ENCODE peak calls at places on chromosomes 11 and 22, in nine cellular contexts. One of them, this sample, is unnamed.

GRCh38 chr11:109862808-109863207 is 230.4 kb upstream of the ZC3H12C start:
- DNase-seq in pancreas: no peak
- DNase-seq in fibroblast of lung: peak; percentile 55
- DNase-seq in GM12865: no peak
- DNase-seq in nephron progenitor cell: no peak
- DNase-seq in AG04449: no peak
- DNase-seq in GM13977: no peak
- DNase-seq in sigmoid colon: no peak
- DNase-seq in GM23338: no peak
- DNase-seq in this sample: no peak

GRCh38 chr11:6297831-6298230 is 22.5 kb downstream of the CAVIN3 start:
- DNase-seq in pancreas: no peak
- DNase-seq in fibroblast of lung: no peak
- DNase-seq in GM12865: no peak
- DNase-seq in nephron progenitor cell: no peak
- DNase-seq in AG04449: no peak
- DNase-seq in GM13977: no peak
- DNase-seq in sigmoid colon: no peak
- DNase-seq in GM23338: no peak
- DNase-seq in this sample: no peak

GRCh38 chr11:130103296-130103814 is 33.7 kb downstream of the APLP2 start:
- DNase-seq in pancreas: no peak
- DNase-seq in fibroblast of lung: peak; percentile 99
- DNase-seq in GM12865: no peak
- DNase-seq in nephron progenitor cell: no peak
- DNase-seq in AG04449: peak; percentile 88
- DNase-seq in GM13977: no peak
- DNase-seq in sigmoid colon: no peak
- DNase-seq in GM23338: no peak
- DNase-seq in this sample: peak; percentile 99

GRCh38 chr11:111691176-111691575 is 75.0 kb downstream of the PPP2R1B start:
- DNase-seq in pancreas: no peak
- DNase-seq in fibroblast of lung: no peak
- DNase-seq in GM12865: no peak
- DNase-seq in nephron progenitor cell: no peak
- DNase-seq in AG04449: no peak
- DNase-seq in GM13977: no peak
- DNase-seq in sigmoid colon: no peak
- DNase-seq in GM23338: no peak
- DNase-seq in this sample: no peak

GRCh38 chr11:58637367-58637766 is 14.9 kb downstream of the CNTF start:
- DNase-seq in pancreas: no peak
- DNase-seq in fibroblast of lung: no peak
- DNase-seq in GM12865: no peak
- DNase-seq in nephron progenitor cell: no peak
- DNase-seq in AG04449: no peak
- DNase-seq in GM13977: no peak
- DNase-seq in sigmoid colon: no peak
- DNase-seq in GM23338: no peak
- DNase-seq in this sample: no peak

GRCh38 chr11:119509969-119510401 is 87.0 kb upstream of the THY1 start:
- DNase-seq in pancreas: no peak
- DNase-seq in fibroblast of lung: peak; percentile 95
- DNase-seq in GM12865: peak; percentile 87
- DNase-seq in nephron progenitor cell: no peak
- DNase-seq in AG04449: peak; percentile 54
- DNase-seq in GM13977: peak; percentile 78
- DNase-seq in sigmoid colon: peak; percentile 82
- DNase-seq in GM23338: no peak
- DNase-seq in this sample: peak; percentile 83

GRCh38 chr11:2694995-2695939 is 4.5 kb downstream of the KCNQ1OT1 start:
- DNase-seq in pancreas: no peak
- DNase-seq in fibroblast of lung: no peak
- DNase-seq in GM12865: no peak
- DNase-seq in nephron progenitor cell: no peak
- DNase-seq in AG04449: no peak
- DNase-seq in GM13977: no peak
- DNase-seq in sigmoid colon: peak; percentile 28
- DNase-seq in GM23338: no peak
- DNase-seq in this sample: no peak

GRCh38 chr11:109971184-109971523 is 122.0 kb upstream of the ZC3H12C start:
- DNase-seq in pancreas: no peak
- DNase-seq in fibroblast of lung: peak; percentile 76
- DNase-seq in GM12865: peak; percentile 45
- DNase-seq in nephron progenitor cell: no peak
- DNase-seq in AG04449: peak; percentile 14
- DNase-seq in GM13977: no peak
- DNase-seq in sigmoid colon: no peak
- DNase-seq in GM23338: peak; percentile 20
- DNase-seq in this sample: peak; percentile 29

GRCh38 chr22:33111491-33111890 is 53.3 kb upstream of the SYN3 start:
- DNase-seq in pancreas: no peak
- DNase-seq in fibroblast of lung: no peak
- DNase-seq in GM12865: peak; percentile 9
- DNase-seq in nephron progenitor cell: no peak
- DNase-seq in AG04449: no peak
- DNase-seq in GM13977: no peak
- DNase-seq in sigmoid colon: no peak
- DNase-seq in GM23338: peak; percentile 35
- DNase-seq in this sample: no peak

GRCh38 chr11:45482331-45482730 is 183.1 kb downstream of the CHST1 start:
- DNase-seq in pancreas: no peak
- DNase-seq in fibroblast of lung: no peak
- DNase-seq in GM12865: no peak
- DNase-seq in nephron progenitor cell: no peak
- DNase-seq in AG04449: no peak
- DNase-seq in GM13977: no peak
- DNase-seq in sigmoid colon: peak; percentile 19
- DNase-seq in GM23338: no peak
- DNase-seq in this sample: no peak

GRCh38 chr11:45483361-45483760 is 182.1 kb downstream of the CHST1 start:
- DNase-seq in pancreas: no peak
- DNase-seq in fibroblast of lung: no peak
- DNase-seq in GM12865: no peak
- DNase-seq in nephron progenitor cell: no peak
- DNase-seq in AG04449: no peak
- DNase-seq in GM13977: no peak
- DNase-seq in sigmoid colon: peak; percentile 35
- DNase-seq in GM23338: no peak
- DNase-seq in this sample: no peak

GRCh38 chr11:45486461-45486860 is 179.0 kb downstream of the CHST1 start:
- DNase-seq in pancreas: no peak
- DNase-seq in fibroblast of lung: no peak
- DNase-seq in GM12865: no peak
- DNase-seq in nephron progenitor cell: no peak
- DNase-seq in AG04449: no peak
- DNase-seq in GM13977: no peak
- DNase-seq in sigmoid colon: peak; percentile 53
- DNase-seq in GM23338: no peak
- DNase-seq in this sample: no peak

GRCh38 chr11:45484326-45484725 is 181.1 kb downstream of the CHST1 start:
- DNase-seq in pancreas: no peak
- DNase-seq in fibroblast of lung: no peak
- DNase-seq in GM12865: no peak
- DNase-seq in nephron progenitor cell: no peak
- DNase-seq in AG04449: no peak
- DNase-seq in GM13977: no peak
- DNase-seq in sigmoid colon: peak; percentile 40
- DNase-seq in GM23338: no peak
- DNase-seq in this sample: no peak

GRCh38 chr11:45485070-45485716 is 180.2 kb downstream of the CHST1 start:
- DNase-seq in pancreas: no peak
- DNase-seq in fibroblast of lung: no peak
- DNase-seq in GM12865: no peak
- DNase-seq in nephron progenitor cell: no peak
- DNase-seq in AG04449: no peak
- DNase-seq in GM13977: no peak
- DNase-seq in sigmoid colon: peak; percentile 28
- DNase-seq in GM23338: peak; percentile 30
- DNase-seq in this sample: no peak
- TF ChIP-seq CTCF in pancreas: no peak
- TF ChIP-seq CTCF in fibroblast of lung: no peak
- TF ChIP-seq CTCF in GM12865: no peak
- TF ChIP-seq CTCF in nephron progenitor cell: no peak
- TF ChIP-seq CTCF in AG04449: no peak
- TF ChIP-seq CTCF in GM13977: no peak
- TF ChIP-seq CTCF in sigmoid colon: no peak
- TF ChIP-seq CTCF in GM23338: no peak
- TF ChIP-seq CTCF in this sample: peak; percentile 15

GRCh38 chr11:4467043-4467442 is 15.4 kb upstream of the OR52K1 start:
- DNase-seq in pancreas: no peak
- DNase-seq in fibroblast of lung: no peak
- DNase-seq in GM12865: no peak
- DNase-seq in nephron progenitor cell: no peak
- DNase-seq in AG04449: no peak
- DNase-seq in GM13977: no peak
- DNase-seq in sigmoid colon: no peak
- DNase-seq in GM23338: no peak
- DNase-seq in this sample: no peak

GRCh38 chr11:4465411-4465810 is 16.3 kb downstream of the OR52K2 start:
- DNase-seq in pancreas: no peak
- DNase-seq in fibroblast of lung: no peak
- DNase-seq in GM12865: no peak
- DNase-seq in nephron progenitor cell: no peak
- DNase-seq in AG04449: no peak
- DNase-seq in GM13977: no peak
- DNase-seq in sigmoid colon: no peak
- DNase-seq in GM23338: no peak
- DNase-seq in this sample: no peak

GRCh38 chr11:4467811-4468606 is 14.4 kb upstream of the OR52K1 start:
- DNase-seq in pancreas: no peak
- DNase-seq in fibroblast of lung: no peak
- DNase-seq in GM12865: no peak
- DNase-seq in nephron progenitor cell: no peak
- DNase-seq in AG04449: no peak
- DNase-seq in GM13977: no peak
- DNase-seq in sigmoid colon: no peak
- DNase-seq in GM23338: no peak
- DNase-seq in this sample: no peak

GRCh38 chr11:4466168-4466891 is 16.1 kb upstream of the OR52K1 start:
- DNase-seq in pancreas: no peak
- DNase-seq in fibroblast of lung: no peak
- DNase-seq in GM12865: no peak
- DNase-seq in nephron progenitor cell: no peak
- DNase-seq in AG04449: no peak
- DNase-seq in GM13977: no peak
- DNase-seq in sigmoid colon: no peak
- DNase-seq in GM23338: peak; percentile 32
- DNase-seq in this sample: no peak

DNA sequence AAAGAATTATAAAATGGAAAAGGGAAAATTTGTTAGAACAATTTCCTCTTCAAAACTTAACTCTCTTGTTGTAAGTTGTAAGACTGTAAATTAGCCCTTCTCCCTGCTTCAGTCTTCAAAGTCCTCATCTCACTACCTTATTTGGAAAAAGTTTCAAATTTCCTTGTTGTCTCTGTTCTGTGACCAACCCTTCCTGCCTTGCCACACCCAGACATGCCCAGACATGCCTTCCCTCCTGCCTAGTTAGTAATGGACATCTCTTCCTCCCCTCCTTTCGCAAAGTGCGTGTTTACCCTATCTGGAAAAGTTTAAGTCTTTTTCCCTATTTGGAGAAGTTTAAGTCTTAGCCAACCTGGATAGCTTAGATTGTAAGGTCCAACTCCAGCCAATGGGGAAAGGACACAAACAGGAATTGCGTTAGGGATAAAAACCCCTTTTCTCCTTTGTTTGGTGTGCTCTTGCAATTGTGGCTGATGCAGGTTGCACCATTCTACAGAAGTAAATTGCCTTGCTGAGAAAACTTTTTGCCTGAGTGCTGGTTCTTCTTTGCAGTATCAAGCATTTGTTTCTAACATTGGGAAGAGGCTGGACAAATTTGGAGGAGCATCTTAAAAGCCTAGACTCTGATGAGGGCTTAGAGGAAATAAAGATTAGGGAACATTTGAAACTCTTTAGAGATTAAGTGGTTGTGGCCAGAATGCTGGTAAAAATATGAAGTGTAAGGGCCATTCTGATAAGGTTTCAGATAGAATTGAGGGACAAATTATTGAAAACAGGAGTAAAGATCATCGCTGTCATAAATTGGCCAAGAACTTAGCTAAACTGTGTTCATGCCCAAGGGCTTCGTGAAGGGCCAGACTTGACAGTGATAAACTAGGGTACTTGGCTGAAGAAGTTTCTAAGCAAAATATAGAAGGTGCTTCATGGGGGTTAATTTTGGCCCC is 15.4 kb downstream of the OR52K2 start:
- DNase-seq in pancreas: no peak
- DNase-seq in fibroblast of lung: peak; percentile 2
- DNase-seq in GM12865: no peak
- DNase-seq in nephron progenitor cell: no peak
- DNase-seq in AG04449: no peak
- DNase-seq in GM13977: no peak
- DNase-seq in sigmoid colon: no peak
- DNase-seq in GM23338: peak; percentile 17
- DNase-seq in this sample: no peak
- TF ChIP-seq CTCF in pancreas: no peak
- TF ChIP-seq CTCF in fibroblast of lung: no peak
- TF ChIP-seq CTCF in GM12865: no peak
- TF ChIP-seq CTCF in nephron progenitor cell: no peak
- TF ChIP-seq CTCF in AG04449: no peak
- TF ChIP-seq CTCF in GM13977: no peak
- TF ChIP-seq CTCF in sigmoid colon: no peak
- TF ChIP-seq CTCF in GM23338: no peak
- TF ChIP-seq CTCF in this sample: no peak

DNA sequence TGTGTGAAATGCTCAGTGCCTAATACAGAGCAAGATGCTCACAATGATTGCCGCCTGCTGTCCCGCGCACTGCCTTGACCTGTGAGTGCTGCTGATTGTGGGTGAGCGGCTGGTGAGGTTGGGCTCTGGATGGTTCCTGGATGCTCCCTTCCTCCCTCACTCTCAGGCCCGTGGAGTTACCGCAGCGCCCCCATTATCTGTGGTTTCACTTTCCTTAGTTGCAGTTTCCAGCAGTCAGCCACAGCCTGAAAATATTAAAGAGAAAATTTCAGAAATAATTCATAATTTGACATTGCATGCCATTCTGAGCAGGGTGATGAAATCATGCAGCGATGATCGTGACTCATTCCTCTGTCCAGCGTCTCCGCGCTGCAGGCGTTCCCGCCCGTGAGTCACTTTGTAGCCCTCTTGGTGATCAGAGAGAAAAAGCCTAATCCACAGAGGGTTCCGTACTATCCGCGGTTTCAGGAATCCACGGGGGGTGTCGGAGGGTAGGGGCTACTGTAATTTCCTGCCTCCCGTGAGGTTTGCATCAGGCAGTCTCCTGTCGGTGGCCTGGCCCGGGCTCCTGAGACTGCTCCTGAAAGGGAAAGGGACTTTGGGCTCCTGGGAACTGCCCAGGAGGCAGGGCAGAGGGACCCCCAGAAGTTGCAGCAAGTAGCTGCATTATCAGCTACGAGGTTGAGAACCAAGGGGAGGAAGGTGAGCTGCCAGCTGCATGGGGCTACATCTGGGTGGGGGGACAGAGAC is 10.6 kb downstream of the RPL3 start:
- DNase-seq in pancreas: no peak
- DNase-seq in fibroblast of lung: peak; percentile 90
- DNase-seq in GM12865: no peak
- DNase-seq in nephron progenitor cell: no peak
- DNase-seq in AG04449: peak; percentile 75
- DNase-seq in GM13977: no peak
- DNase-seq in sigmoid colon: peak; percentile 89
- DNase-seq in GM23338: peak; percentile 48
- DNase-seq in this sample: peak; percentile 90
- TF ChIP-seq CTCF in pancreas: no peak
- TF ChIP-seq CTCF in fibroblast of lung: peak; percentile 51
- TF ChIP-seq CTCF in GM12865: no peak
- TF ChIP-seq CTCF in nephron progenitor cell: no peak
- TF ChIP-seq CTCF in AG04449: peak; percentile 21
- TF ChIP-seq CTCF in GM13977: peak; percentile 21
- TF ChIP-seq CTCF in sigmoid colon: no peak
- TF ChIP-seq CTCF in GM23338: peak; percentile 52
- TF ChIP-seq CTCF in this sample: peak; percentile 32

GRCh38 chr11:107565219-107565937 is at the start of gene ALKBH8:
- DNase-seq in pancreas: peak; percentile 55
- DNase-seq in fibroblast of lung: peak; percentile 62
- DNase-seq in GM12865: peak; percentile 82
- DNase-seq in nephron progenitor cell: peak; percentile 77
- DNase-seq in AG04449: no peak
- DNase-seq in GM13977: peak; percentile 68
- DNase-seq in sigmoid colon: peak; percentile 84
- DNase-seq in GM23338: peak; percentile 87
- DNase-seq in this sample: peak; percentile 69
- TF ChIP-seq CTCF in pancreas: no peak
- TF ChIP-seq CTCF in fibroblast of lung: no peak
- TF ChIP-seq CTCF in GM12865: no peak
- TF ChIP-seq CTCF in nephron progenitor cell: no peak
- TF ChIP-seq CTCF in AG04449: no peak
- TF ChIP-seq CTCF in GM13977: no peak
- TF ChIP-seq CTCF in sigmoid colon: no peak
- TF ChIP-seq CTCF in GM23338: no peak
- TF ChIP-seq CTCF in this sample: no peak